ENCODE peak calls at places on chromosome 12, in five cellular contexts. Y, J, W, E and Z are unnamed samples.

GRCh38 chr12:11134300-11134699 is at the start of gene TAS2R30:
- DNase-seq in E (no peak), W (no peak), Y (no peak), J (no peak), Z (no peak)

GRCh38 chr12:88052686-88053085 is 23.5 kb upstream of the C12orf50 start:
- DNase-seq in W (no peak), J (peak; percentile 30), E (peak; percentile 30), Y (peak; percentile 15), Z (peak; percentile 36)

GRCh38 chr12:76346798-76347420 is 1.3 kb downstream of the BBS10 start:
- DNase-seq in J (peak; percentile 50), Y (no peak), W (peak; percentile 25), E (peak; percentile 29), Z (peak; percentile 26)

GRCh38 chr12:27009926-27010325 is 4.3 kb downstream of the TM7SF3 start:
- DNase-seq in W (no peak), E (no peak), J (no peak), Y (no peak), Z (no peak)

GRCh38 chr12:96371787-96372699 is 28.2 kb downstream of the CDK17 start:
- DNase-seq in E (no peak), W (no peak), Y (no peak), J (no peak), Z (no peak)

GRCh38 chr12:47935196-47935595 is 28.2 kb upstream of the TMEM106C start:
- DNase-seq in Y (no peak), E (peak; percentile 80), J (peak; percentile 33), W (no peak), Z (no peak)

GRCh38 chr12:89571481-89572190 is 45.8 kb upstream of the POC1B start:
- DNase-seq in E (no peak), J (no peak), Y (no peak), W (no peak), Z (no peak)

GRCh38 chr12:74490390-74491064 is 47.1 kb upstream of the ATXN7L3B start:
- DNase-seq in Y (no peak), J (no peak), W (peak; percentile 25), E (no peak), Z (no peak)

GRCh38 chr12:127770123-127770522 is 496.8 kb upstream of the TMEM132C start:
- DNase-seq in J (no peak), W (no peak), E (peak; percentile 34), Y (no peak), Z (no peak)

GRCh38 chr12:95216704-95217376 is 427 bp downstream of the FGD6 start:
- DNase-seq in Y (no peak), W (no peak), J (peak; percentile 27), E (peak; percentile 50), Z (no peak)

GRCh38 chr12:1912580-1913376 is 5.7 kb downstream of the CACNA2D4 start:
- DNase-seq in J (no peak), E (peak; percentile 21), Y (no peak), W (no peak), Z (no peak)

GRCh38 chr12:102564026-102564425 is 83.7 kb upstream of the IGF1 start:
- DNase-seq in E (no peak), J (no peak), W (no peak), Y (no peak), Z (no peak)

GRCh38 chr12:15227004-15227679 is 5.9 kb upstream of the RERG start:
- DNase-seq in Y (peak; percentile 10), W (no peak), E (peak; percentile 26), J (peak; percentile 42), Z (no peak)

GRCh38 chr12:27014859-27015729 is 910 bp upstream of the TM7SF3 start:
- DNase-seq in E (no peak), W (no peak), J (no peak), Y (no peak), Z (no peak)

GRCh38 chr12:57016348-57016747 is at the start of gene TAC3:
- DNase-seq in E (peak; percentile 58), W (no peak), J (no peak), Y (peak; percentile 60), Z (no peak)

GRCh38 chr12:12608557-12608957 is 3.1 kb upstream of the CREBL2 start:
- DNase-seq in E (no peak), W (peak; percentile 57), Y (no peak), J (peak; percentile 25), Z (peak; percentile 18)

GRCh38 chr12:100248886-100249285 is 18.0 kb downstream of the DEPDC4 start:
- DNase-seq in E (no peak), W (no peak), Y (no peak), J (no peak), Z (no peak)

GRCh38 chr12:69108024-69108423 is 131.3 kb upstream of the CPSF6 start:
- DNase-seq in W (no peak), E (no peak), Y (no peak), J (no peak), Z (no peak)

GRCh38 chr12:62647586-62647985 is 181.0 kb downstream of the MON2 start:
- DNase-seq in Y (no peak), J (no peak), E (no peak), W (no peak), Z (no peak)

GRCh38 chr12:100208834-100209233 is 8.2 kb downstream of the ACTR6 start:
- DNase-seq in W (no peak), Y (no peak), E (no peak), J (no peak), Z (no peak)

GRCh38 chr12:90729741-90730140 is 225.2 kb downstream of the CCER1 start:
- DNase-seq in W (no peak), Y (no peak), E (no peak), J (no peak), Z (no peak)

GRCh38 chr12:71476513-71476912 is 36.9 kb downstream of the LGR5 start:
- DNase-seq in J (no peak), Y (no peak), E (no peak), W (no peak), Z (no peak)

GRCh38 chr12:121916719-121917118 is 1.7 kb upstream of the CFAP251 start:
- DNase-seq in W (no peak), J (no peak), E (peak; percentile 34), Y (no peak), Z (no peak)

GRCh38 chr12:52238916-52239649 is 6.0 kb downstream of the KRT7 start:
- DNase-seq in E (no peak), W (no peak), Y (no peak), J (no peak), Z (no peak)

GRCh38 chr12:93167841-93168492 is 209.8 kb upstream of the NUDT4 start:
- DNase-seq in Y (no peak), W (peak; percentile 95), E (no peak), J (peak; percentile 20), Z (no peak)

GRCh38 chr12:17918013-17918412 is 172.0 kb downstream of the RERGL start:
- DNase-seq in E (no peak), J (no peak), W (no peak), Y (no peak), Z (no peak)

GRCh38 chr12:112303004-112303403 is 79.2 kb downstream of the HECTD4 start:
- DNase-seq in Y (no peak), E (no peak), W (peak; percentile 91), J (no peak), Z (no peak)

GRCh38 chr12:750356-751191 is 1.8 kb upstream of the WNK1 start:
- DNase-seq in J (no peak), Y (no peak), E (peak; percentile 26), W (no peak), Z (no peak)

GRCh38 chr12:857611-858010 is 91.9 kb downstream of the RAD52 start:
- DNase-seq in E (no peak), J (no peak), Y (no peak), W (no peak), Z (no peak)

GRCh38 chr12:109469516-109469915 is 7.6 kb downstream of the KCTD10 start:
- DNase-seq in E (no peak), Y (no peak), W (no peak), J (no peak), Z (no peak)
- TF ChIP-seq GABPA in E (no peak), Y (no peak), W (no peak), J (no peak), Z (no peak)

GRCh38 chr12:41514907-41515306 is 326.8 kb downstream of the PDZRN4 start:
- DNase-seq in J (no peak), Y (no peak), W (no peak), E (peak; percentile 18), Z (no peak)
- TF ChIP-seq REST in J (no peak), Y (no peak), W (no peak), E (no peak), Z (no peak)

GRCh38 chr12:58487280-58488141 is 432.8 kb downstream of the LRIG3 start:
- DNase-seq in Y (no peak), E (no peak), J (no peak), W (no peak), Z (no peak)

GRCh38 chr12:58479403-58479802 is 440.9 kb downstream of the LRIG3 start:
- DNase-seq in E (no peak), W (no peak), J (no peak), Y (no peak), Z (no peak)

GRCh38 chr12:58481811-58482210 is 438.5 kb downstream of the LRIG3 start:
- DNase-seq in Y (no peak), W (no peak), J (no peak), E (no peak), Z (no peak)
- TF ChIP-seq GABPA in Y (no peak), W (no peak), J (no peak), E (no peak), Z (no peak)

GRCh38 chr12:92068441-92068840 is 77.2 kb downstream of the BTG1 start:
- DNase-seq in Y (no peak), J (peak; percentile 58), E (peak; percentile 24), W (no peak), Z (no peak)
- TF ChIP-seq REST in Y (no peak), J (no peak), E (no peak), W (no peak), Z (no peak)

GRCh38 chr12:55847603-55848329 is 5.0 kb upstream of the MMP19 start:
- DNase-seq in E (peak; percentile 89), J (peak; percentile 26), Y (peak; percentile 70), W (no peak), Z (peak; percentile 68)
- TF ChIP-seq GABPA in E (peak; percentile 65), J (no peak), Y (no peak), W (no peak), Z (no peak)